ENCODE peak calls at places on chromosomes 13 and 19, in four cellular contexts. E, Y, X and P are unnamed samples.

GRCh38 chr13:46665630-46666482 is 112.9 kb downstream of the LRCH1 start:
- DNase-seq in E (no peak), Y (no peak), X (no peak), P (peak; percentile 60)

GRCh38 chr13:59368652-59369051 is 795.1 kb downstream of the DIAPH3 start:
- DNase-seq in E (no peak), Y (no peak), X (no peak), P (no peak)

GRCh38 chr13:113664751-113665581 is 2.1 kb upstream of the GRK1 start:
- DNase-seq in E (no peak), Y (no peak), X (no peak), P (no peak)

GRCh38 chr13:75480691-75481175 is 1.2 kb downstream of the TBC1D4 start:
- DNase-seq in E (peak; percentile 37), Y (no peak), X (peak; percentile 55), P (peak; percentile 55)

GRCh38 chr19:38735257-38735686 is 9.0 kb downstream of the CAPN12 start:
- DNase-seq in E (no peak), Y (no peak), X (peak; percentile 45), P (no peak)

GRCh38 chr13:32142115-32142514 is 110.5 kb downstream of the FRY start:
- DNase-seq in E (no peak), Y (no peak), X (no peak), P (no peak)

GRCh38 chr13:28794370-28794769 is 25.8 kb upstream of the MTUS2 start:
- DNase-seq in E (no peak), Y (no peak), X (no peak), P (no peak)

GRCh38 chr13:23754506-23754905 is 134.7 kb downstream of the MIPEP start:
- DNase-seq in E (peak; percentile 52), Y (no peak), X (no peak), P (no peak)

GRCh38 chr19:47036233-47036651 is 12.2 kb downstream of the TMEM160 start:
- DNase-seq in E (no peak), Y (no peak), X (peak; percentile 63), P (no peak)

GRCh38 chr19:17576758-17577532 is 21.5 kb downstream of the COLGALT1 start:
- DNase-seq in E (no peak), Y (no peak), X (peak; percentile 98), P (no peak)

GRCh38 chr19:38514812-38515633 is 81.5 kb downstream of the RYR1 start:
- DNase-seq in E (peak; percentile 37), Y (no peak), X (peak; percentile 86), P (peak; percentile 52)

GRCh38 chr19:40607311-40607871 is 6.2 kb downstream of the LTBP4 start:
- DNase-seq in E (no peak), Y (no peak), X (peak; percentile 57), P (no peak)

GRCh38 chr19:58182577-58182988 is 278 bp upstream of the ZNF274 start:
- DNase-seq in E (no peak), Y (no peak), X (no peak), P (no peak)

GRCh38 chr19:1924320-1924961 is 16.5 kb upstream of the CSNK1G2 start:
- DNase-seq in E (no peak), Y (no peak), X (no peak), P (no peak)

GRCh38 chr13:42762917-42763316 is 18.5 kb upstream of the FAM216B start:
- DNase-seq in E (peak; percentile 98), Y (no peak), X (no peak), P (peak; percentile 55)

GRCh38 chr13:113813749-113814434 is 50.0 kb downstream of the GAS6 start:
- DNase-seq in E (no peak), Y (no peak), X (no peak), P (peak; percentile 25)

GRCh38 chr19:34963531-34964406 is at the start of gene ZNF792:
- DNase-seq in E (peak; percentile 34), Y (no peak), X (peak; percentile 75), P (peak; percentile 79)

GRCh38 chr19:49533551-49534488 is 6.0 kb downstream of the RCN3 start:
- DNase-seq in E (peak; percentile 28), Y (peak; percentile 19), X (peak; percentile 86), P (peak; percentile 85)

GRCh38 chr19:17484520-17485180 is 14.3 kb downstream of the SLC27A1 start:
- DNase-seq in E (no peak), Y (no peak), X (no peak), P (no peak)

GRCh38 chr13:109720758-109721184 is 65.6 kb downstream of the IRS2 start:
- DNase-seq in E (no peak), Y (no peak), X (no peak), P (no peak)

DNA sequence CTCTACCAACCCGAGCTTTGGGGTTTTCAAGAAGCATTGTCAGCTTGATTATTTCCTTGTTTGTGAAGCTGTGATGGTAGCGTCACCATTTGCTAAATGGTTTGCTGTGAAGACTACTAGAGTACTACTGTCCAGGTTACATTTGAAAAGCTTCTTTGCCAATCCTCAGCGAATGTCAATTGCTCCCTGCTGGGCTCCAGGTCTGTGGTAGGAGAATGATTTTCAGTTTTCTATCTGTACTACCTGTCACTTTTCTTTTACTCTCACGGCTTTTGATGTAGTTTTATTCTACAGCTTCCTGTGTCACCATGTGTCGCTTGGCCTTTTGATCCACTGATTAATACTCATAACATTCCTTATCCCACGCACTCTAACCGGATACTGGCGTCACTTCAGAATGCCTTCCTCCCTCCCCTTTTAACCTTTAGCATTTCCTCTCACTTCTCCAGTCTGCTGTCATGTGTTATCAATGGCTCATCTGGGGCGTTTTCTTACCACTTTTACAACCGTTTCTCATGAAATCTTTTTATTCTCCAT is 7.5 kb upstream of the GPR183 start:
- DNase-seq in E (peak; percentile 28), Y (no peak), X (peak; percentile 79), P (peak; percentile 93)
- TF ChIP-seq FOS in E (no peak), Y (no peak), X (no peak), P (peak; percentile 31)

GRCh38 chr19:18701250-18701608 is 17.7 kb downstream of the CRTC1 start:
- DNase-seq in E (no peak), Y (no peak), X (no peak), P (no peak)
- H3K4me3 ChIP-seq in E (no peak overlapping the region), Y (peak overlapping the region; percentile 67), X (peak overlapping the region; percentile 11), P (no peak overlapping the region)

GRCh38 chr13:64428196-64428595 is 2801.9 kb downstream of the PCDH9 start:
- DNase-seq in E (peak; percentile 76), Y (no peak), X (no peak), P (no peak)
- TF ChIP-seq FOS in E (no peak), Y (no peak), X (no peak), P (no peak)

GRCh38 chr19:13015361-13016231 is 20.3 kb downstream of the NFIX start:
- DNase-seq in E (peak; percentile 33), Y (no peak), X (no peak), P (no peak)

GRCh38 chr19:13016245-13016627 is 21.0 kb downstream of the NFIX start:
- DNase-seq in E (no peak), Y (no peak), X (no peak), P (no peak)

GRCh38 chr19:13018037-13018914 is 23.0 kb downstream of the NFIX start:
- DNase-seq in E (peak; percentile 35), Y (no peak), X (peak; percentile 50), P (peak; percentile 38)

GRCh38 chr19:13017306-13018036 is 22.2 kb downstream of the NFIX start:
- DNase-seq in E (no peak), Y (no peak), X (no peak), P (no peak)

GRCh38 chr19:13016628-13017305 is 21.5 kb downstream of the NFIX start:
- DNase-seq in E (no peak), Y (no peak), X (peak; percentile 59), P (no peak)
- H3K4me3 ChIP-seq in E (no peak overlapping the region), Y (no peak overlapping the region), X (no peak overlapping the region), P (no peak overlapping the region)

GRCh38 chr19:5808120-5808816 is 3.4 kb downstream of the NRTN start:
- DNase-seq in E (no peak), Y (no peak), X (no peak), P (no peak)
- TF ChIP-seq FOS in E (no peak), Y (no peak), X (no peak), P (no peak)